ENCODE peak calls at places on chromosomes 11 and 22, in seven cellular contexts. G, O, F, D, T, V and A are unnamed samples.

GRCh38 chr11:33366918-33367317 is 109.7 kb downstream of the HIPK3 start:
- DNase-seq in G (no peak), O (no peak), F (no peak), D (no peak), T (no peak), V (no peak), A (no peak)

GRCh38 chr11:122808494-122808893 is 29.8 kb upstream of the CRTAM start:
- DNase-seq in G (no peak), O (no peak), F (no peak), D (no peak), T (no peak), V (no peak), A (no peak)

GRCh38 chr22:20604776-20605221 is 97.4 kb downstream of the MED15 start:
- DNase-seq in G (no peak), O (no peak), F (no peak), D (no peak), T (no peak), V (no peak), A (no peak)

GRCh38 chr11:12275818-12276217 is 101.6 kb upstream of the PARVA start:
- DNase-seq in G (no peak), O (no peak), F (no peak), D (peak), T (no peak), V (peak), A (no peak)

GRCh38 chr22:40469181-40469580 is 98.8 kb downstream of the SGSM3 start:
- DNase-seq in G (no peak), O (no peak), F (no peak), D (no peak), T (no peak), V (no peak), A (no peak)

GRCh38 chr11:22037505-22037904 is 155.4 kb upstream of the ANO5 start:
- DNase-seq in G (no peak), O (no peak), F (no peak), D (no peak), T (no peak), V (peak), A (no peak)

GRCh38 chr11:35548925-35549561 is 23.6 kb upstream of the PAMR1 start:
- DNase-seq in G (no peak), O (no peak), F (no peak), D (no peak), T (no peak), V (no peak), A (no peak)

GRCh38 chr11:58626915-58627483 is 4.5 kb downstream of the CNTF start:
- DNase-seq in G (no peak), O (no peak), F (no peak), D (no peak), T (no peak), V (no peak), A (no peak)

GRCh38 chr22:42978453-42979103 is 36.4 kb downstream of the PACSIN2 start:
- DNase-seq in G (peak), O (no peak), F (no peak), D (no peak), T (no peak), V (no peak), A (peak)

GRCh38 chr11:91158297-91158696 is 935.4 kb upstream of the CHORDC1 start:
- DNase-seq in G (no peak), O (no peak), F (no peak), D (no peak), T (no peak), V (no peak), A (no peak)

GRCh38 chr11:15819679-15820286 is 536.6 kb downstream of the SOX6 start:
- DNase-seq in G (no peak), O (peak), F (peak), D (no peak), T (peak), V (peak), A (peak)

GRCh38 chr22:42770941-42771647 is 50.4 kb upstream of the A4GALT start:
- DNase-seq in G (no peak), O (no peak), F (peak), D (peak), T (no peak), V (no peak), A (no peak)

GRCh38 chr11:111602865-111603632 is 800 bp downstream of the SIK2 start:
- DNase-seq in G (no peak), O (no peak), F (no peak), D (no peak), T (no peak), V (no peak), A (peak)

GRCh38 chr11:61815790-61816735 is 740 bp downstream of the FADS1 start:
- DNase-seq in G (no peak), O (peak), F (peak), D (peak), T (peak), V (peak), A (peak)

GRCh38 chr22:32661737-32662586 is 139.5 kb upstream of the TIMP3 start:
- DNase-seq in G (peak), O (no peak), F (no peak), D (no peak), T (no peak), V (no peak), A (no peak)

GRCh38 chr11:37512156-37512780 is 914.2 kb upstream of the RAG2 start:
- DNase-seq in G (no peak), O (no peak), F (no peak), D (no peak), T (no peak), V (no peak), A (no peak)

GRCh38 chr11:7910389-7910788 is 20.7 kb downstream of the OR10A6 start:
- DNase-seq in G (no peak), O (no peak), F (no peak), D (no peak), T (no peak), V (no peak), A (no peak)

GRCh38 chr11:47941907-47942558 is 38.3 kb upstream of the PTPRJ start:
- DNase-seq in G (no peak), O (no peak), F (no peak), D (no peak), T (no peak), V (no peak), A (no peak)

GRCh38 chr22:20430641-20431519 is 6.7 kb downstream of the SCARF2 start:
- DNase-seq in G (no peak), O (no peak), F (peak), D (no peak), T (peak), V (peak), A (peak)

GRCh38 chr22:49872347-49872746 is 18.7 kb downstream of the ZBED4 start:
- DNase-seq in G (no peak), O (no peak), F (no peak), D (no peak), T (no peak), V (no peak), A (no peak)

GRCh38 chr11:10304495-10305261 is at the start of gene ADM:
- DNase-seq in G (no peak), O (peak), F (peak), D (peak), T (peak), V (peak), A (peak)

GRCh38 chr11:67275606-67276409 is 9.5 kb downstream of the GRK2 start:
- DNase-seq in G (no peak), O (no peak), F (peak), D (no peak), T (no peak), V (peak), A (no peak)

GRCh38 chr11:66421492-66422205 is 814 bp downstream of the NPAS4 start:
- DNase-seq in G (no peak), O (peak), F (peak), D (peak), T (peak), V (peak), A (peak)

GRCh38 chr11:92131289-92131890 is 93.2 kb upstream of the FAT3 start:
- DNase-seq in G (peak), O (no peak), F (no peak), D (no peak), T (no peak), V (no peak), A (no peak)

GRCh38 chr11:68436162-68436888 is 24.2 kb upstream of the PPP6R3 start:
- DNase-seq in G (no peak), O (no peak), F (no peak), D (no peak), T (no peak), V (no peak), A (no peak)

GRCh38 chr11:121672630-121673487 is 220.1 kb upstream of the SORL1-AS1 start:
- DNase-seq in G (no peak), O (no peak), F (peak), D (no peak), T (no peak), V (no peak), A (no peak)

GRCh38 chr11:131530411-131530810 is 160.0 kb downstream of the NTM start:
- DNase-seq in G (no peak), O (no peak), F (no peak), D (no peak), T (no peak), V (no peak), A (no peak)

GRCh38 chr11:93734427-93735222 is 6.7 kb downstream of the TAF1D start:
- DNase-seq in G (no peak), O (no peak), F (no peak), D (no peak), T (no peak), V (no peak), A (no peak)

GRCh38 chr22:35489225-35489624 is 51.4 kb upstream of the RASD2 start:
- DNase-seq in G (peak), O (no peak), F (no peak), D (no peak), T (no peak), V (no peak), A (no peak)

DNA sequence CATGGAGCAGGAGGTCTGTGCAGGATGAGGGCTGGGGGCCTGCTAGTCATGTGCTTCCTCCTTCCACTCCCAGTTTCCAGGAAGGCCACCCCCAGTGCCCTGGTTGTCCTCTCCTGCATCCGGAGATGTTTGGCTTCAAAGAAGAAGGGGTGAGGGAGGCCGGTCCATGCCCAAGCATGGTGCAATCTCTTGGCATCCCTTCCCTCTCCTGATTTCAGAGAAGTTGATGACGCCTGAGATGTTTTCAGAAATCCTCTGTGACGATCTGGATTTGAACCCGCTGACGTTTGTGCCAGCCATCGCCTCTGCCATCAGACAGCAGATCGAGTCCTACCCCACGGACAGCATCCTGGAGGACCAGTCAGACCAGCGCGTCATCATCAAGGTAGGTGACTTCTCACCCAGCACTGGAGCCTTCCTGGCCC is 22.2 kb downstream of the DERL3 start:
- DNase-seq in G (no peak), O (no peak), F (no peak), D (no peak), T (no peak), V (peak), A (no peak)
- H3K27ac ChIP-seq in G (no peak), O (no peak), F (no peak), D (no peak), T (no peak), V (no peak), A (no peak)

DNA sequence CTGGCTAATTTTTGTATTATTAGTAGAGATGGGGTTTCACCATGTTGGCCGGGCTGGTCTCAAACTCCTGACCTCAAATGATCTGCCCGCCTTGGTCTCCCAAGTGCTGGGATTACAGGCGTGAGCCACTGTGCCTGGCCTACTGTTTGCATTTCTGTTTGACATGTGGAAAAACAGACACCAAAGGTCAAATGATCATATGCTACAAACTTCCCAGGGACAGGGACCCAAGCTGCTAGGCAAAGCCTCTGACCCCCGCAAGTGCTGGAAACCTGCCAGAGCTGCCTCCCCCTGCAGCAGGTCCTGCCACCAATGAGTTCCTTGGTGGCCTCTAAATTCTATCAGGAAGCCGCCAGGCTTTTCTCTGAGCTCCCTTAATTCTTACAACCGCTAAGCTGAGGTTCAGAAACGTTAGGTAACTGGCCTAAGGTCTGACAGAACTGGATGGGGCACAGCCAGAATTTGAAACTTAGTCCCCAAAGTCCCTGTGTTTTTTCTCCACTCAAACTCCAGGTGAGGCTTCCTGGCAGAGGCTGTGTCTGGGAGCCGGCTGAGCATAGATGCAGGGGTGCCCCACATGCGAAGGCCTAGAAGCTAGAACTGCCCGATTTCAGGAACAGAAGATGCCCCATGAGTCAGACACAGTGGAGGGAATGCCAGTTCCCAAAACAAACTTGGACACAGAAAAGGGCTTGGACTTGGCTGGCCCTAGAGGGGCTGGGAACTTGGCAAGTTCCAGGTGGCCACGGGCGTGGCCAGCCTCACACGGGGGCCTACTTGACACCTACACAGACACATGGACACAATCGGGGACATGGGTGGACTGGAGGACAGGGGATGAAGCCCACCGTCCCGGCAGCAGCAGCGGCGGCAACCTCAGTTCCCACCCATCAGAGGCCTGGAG is 7.4 kb downstream of the CSNK1E start:
- DNase-seq in G (no peak), O (no peak), F (peak), D (peak), T (no peak), V (no peak), A (no peak)
- H3K27ac ChIP-seq in G (peak), O (peak), F (peak), D (peak), T (no peak), V (peak), A (peak)

GRCh38 chr11:117071344-117071787 is 26.9 kb downstream of the SIK3 start:
- DNase-seq in G (no peak), O (no peak), F (peak), D (no peak), T (no peak), V (no peak), A (peak)
- H3K27ac ChIP-seq in G (no peak), O (peak), F (peak), D (no peak), T (no peak), V (no peak), A (peak)

GRCh38 chr22:31614781-31615480 is 47.1 kb downstream of the PISD start:
- DNase-seq in G (no peak), O (no peak), F (no peak), D (no peak), T (no peak), V (no peak), A (no peak)
- H3K27ac ChIP-seq in G (no peak), O (peak), F (no peak), D (no peak), T (no peak), V (no peak), A (no peak)

GRCh38 chr11:113556036-113556435 is 80.8 kb upstream of the DRD2 start:
- DNase-seq in G (no peak), O (no peak), F (no peak), D (no peak), T (no peak), V (no peak), A (no peak)
- H3K27ac ChIP-seq in G (no peak), O (no peak), F (no peak), D (no peak), T (no peak), V (no peak), A (no peak)

GRCh38 chr11:72653616-72654000 is 20.6 kb downstream of the PDE2A start:
- DNase-seq in G (no peak), O (no peak), F (no peak), D (no peak), T (no peak), V (no peak), A (no peak)
- H3K27ac ChIP-seq in G (no peak), O (no peak), F (no peak), D (no peak), T (no peak), V (no peak), A (no peak)

DNA sequence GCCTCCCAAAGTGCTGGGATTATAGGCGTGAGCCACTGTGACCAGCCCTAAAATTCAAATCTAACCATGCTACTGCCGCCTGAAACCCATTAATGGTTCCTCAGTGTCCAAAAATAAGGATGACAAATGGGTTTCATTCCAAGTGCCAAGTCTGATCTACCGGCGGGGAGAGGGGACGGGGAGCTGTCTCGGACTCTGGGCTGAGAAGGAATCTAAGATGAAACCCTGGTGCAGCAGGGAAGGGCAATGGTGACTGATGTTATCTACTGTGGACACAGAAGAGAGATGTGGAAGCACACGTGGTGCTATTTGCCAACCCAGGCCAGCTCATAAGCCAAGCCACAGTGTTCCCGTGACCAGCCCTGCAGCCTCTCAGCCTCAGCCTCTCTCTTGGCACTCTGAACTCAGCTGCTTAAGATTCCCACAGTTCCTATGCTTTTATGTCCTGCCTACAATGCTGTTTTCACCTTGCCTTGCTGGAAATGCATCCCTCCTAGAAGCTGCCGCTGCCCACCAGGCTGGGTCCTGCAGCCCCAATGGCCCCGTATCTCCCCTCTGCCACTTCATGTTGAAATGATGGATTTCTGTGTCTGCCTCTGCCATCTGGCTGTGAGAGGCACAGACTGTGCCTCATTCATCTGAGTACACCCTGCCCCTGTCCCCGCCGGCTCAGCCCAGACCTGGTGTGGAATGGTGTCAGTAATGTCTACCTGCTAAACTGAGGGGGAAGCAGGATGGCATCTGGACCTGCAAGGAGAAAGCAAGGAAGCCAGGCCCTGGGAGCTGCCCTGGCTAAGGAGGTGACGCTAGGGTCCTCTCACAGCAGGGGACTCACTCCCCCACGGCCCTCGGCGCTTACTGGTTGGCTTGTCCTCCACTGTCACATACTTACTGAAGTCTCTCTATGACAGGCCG is 48.5 kb downstream of the TPBGL start:
- DNase-seq in G (no peak), O (no peak), F (no peak), D (no peak), T (no peak), V (peak), A (peak)
- H3K27ac ChIP-seq in G (no peak), O (no peak), F (no peak), D (no peak), T (no peak), V (no peak), A (no peak)

GRCh38 chr11:45260047-45260446 is 26.1 kb downstream of the SYT13 start:
- DNase-seq in G (no peak), O (no peak), F (no peak), D (no peak), T (no peak), V (no peak), A (no peak)

GRCh38 chr11:45263773-45264172 is 22.4 kb downstream of the SYT13 start:
- DNase-seq in G (no peak), O (no peak), F (no peak), D (no peak), T (no peak), V (no peak), A (no peak)

GRCh38 chr11:45262900-45263299 is 23.2 kb downstream of the SYT13 start:
- DNase-seq in G (no peak), O (no peak), F (no peak), D (no peak), T (no peak), V (no peak), A (no peak)

GRCh38 chr11:45264839-45265515 is 21.2 kb downstream of the SYT13 start:
- DNase-seq in G (peak), O (no peak), F (no peak), D (no peak), T (no peak), V (no peak), A (no peak)

DNA sequence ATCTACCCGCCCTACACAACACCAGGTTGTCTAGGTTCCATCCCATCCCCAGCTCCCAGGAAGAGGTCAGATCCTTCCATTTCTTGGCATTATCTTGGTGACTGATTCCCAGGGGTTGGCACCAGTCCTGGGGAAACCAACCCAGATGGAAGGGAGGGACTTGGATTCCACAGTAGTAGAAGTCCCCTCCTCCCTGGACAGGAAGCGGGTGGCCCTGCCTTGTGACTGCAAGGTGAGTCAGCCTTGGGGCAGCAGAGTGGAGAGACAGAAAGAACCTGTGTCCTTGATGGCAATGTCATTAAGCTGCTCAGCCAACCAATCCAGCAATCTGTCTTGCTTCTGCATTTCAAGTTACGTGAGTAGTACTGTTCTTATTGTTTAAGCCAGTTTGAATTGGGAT is 26.5 kb downstream of the SYT13 start:
- DNase-seq in G (no peak), O (no peak), F (no peak), D (no peak), T (peak), V (peak), A (no peak)
- H3K27ac ChIP-seq in G (no peak), O (no peak), F (no peak), D (no peak), T (no peak), V (peak), A (no peak)